ENCODE peak calls at places on chromosomes 13 and 19, in seven cellular contexts. Z is trophoblast cell, V is IMR-90, G is H9, U is H1, K is mesendoderm, A is neuronal stem cell. R is an unnamed sample.

GRCh38 chr19:29967623-29968022 is 25.6 kb downstream of the URI1 start:
- DNase-seq in G (no peak), V (peak), U (no peak), A (no peak), K (no peak), Z (no peak), R (peak)

GRCh38 chr13:78468546-78469060 is 134.7 kb downstream of the POU4F1 start:
- DNase-seq in A (no peak), G (no peak), V (no peak), K (no peak), Z (no peak), U (no peak), R (no peak)

GRCh38 chr13:111973186-111974064 is 93.5 kb upstream of the SOX1 start:
- DNase-seq in G (no peak), U (no peak), K (peak), Z (no peak), A (no peak), V (no peak), R (no peak)

GRCh38 chr13:80441968-80442367 is 101.0 kb upstream of the SPRY2 start:
- DNase-seq in Z (no peak), K (no peak), G (no peak), A (no peak), U (no peak), V (no peak), R (no peak)

GRCh38 chr13:76723551-76724232 is 162.5 kb downstream of the KCTD12 start:
- DNase-seq in A (no peak), U (peak), Z (peak), V (peak), K (peak), G (peak), R (peak)

GRCh38 chr13:30607908-30608307 is 9.8 kb upstream of the USPL1 start:
- DNase-seq in K (no peak), G (no peak), U (no peak), V (no peak), Z (peak), A (no peak), R (no peak)

GRCh38 chr13:95924389-95924994 is 128.7 kb downstream of the UGGT2 start:
- DNase-seq in V (peak), U (no peak), A (no peak), Z (peak), G (no peak), K (peak), R (peak)

GRCh38 chr13:28819046-28819747 is 942 bp upstream of the MTUS2 start:
- DNase-seq in G (no peak), V (peak), A (peak), Z (peak), U (no peak), K (peak), R (peak)

GRCh38 chr19:28466107-28467045 is 746.6 kb downstream of the UQCRFS1 start:
- DNase-seq in V (peak), U (no peak), K (peak), A (peak), G (peak), Z (peak), R (peak)

DNA sequence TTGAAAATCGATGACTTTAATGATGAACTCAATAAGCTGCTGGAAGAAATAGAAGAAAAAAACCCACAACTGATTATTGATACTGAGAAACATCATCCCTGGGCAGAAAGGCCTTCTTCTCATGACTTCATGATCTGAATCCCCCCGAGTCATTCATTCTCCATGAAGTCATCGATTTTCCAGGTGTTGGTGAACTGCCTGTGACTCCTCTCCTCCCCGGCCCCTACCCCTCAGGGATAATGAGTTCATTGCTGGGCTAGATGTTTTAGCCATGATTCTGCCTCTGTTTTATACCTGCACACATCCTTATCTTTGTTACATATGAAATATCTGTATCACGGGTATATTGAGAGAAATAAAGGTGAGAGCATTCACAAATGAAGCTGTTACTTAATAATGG is 34.6 kb downstream of the NLRP2 start:
- DNase-seq in G (no peak), U (no peak), K (peak), Z (no peak), A (no peak), V (no peak), R (no peak)
- H3K18ac ChIP-seq in G (no peak), U (no peak), K (no peak), Z (no peak), A (no peak), V (no peak), R (no peak)

DNA sequence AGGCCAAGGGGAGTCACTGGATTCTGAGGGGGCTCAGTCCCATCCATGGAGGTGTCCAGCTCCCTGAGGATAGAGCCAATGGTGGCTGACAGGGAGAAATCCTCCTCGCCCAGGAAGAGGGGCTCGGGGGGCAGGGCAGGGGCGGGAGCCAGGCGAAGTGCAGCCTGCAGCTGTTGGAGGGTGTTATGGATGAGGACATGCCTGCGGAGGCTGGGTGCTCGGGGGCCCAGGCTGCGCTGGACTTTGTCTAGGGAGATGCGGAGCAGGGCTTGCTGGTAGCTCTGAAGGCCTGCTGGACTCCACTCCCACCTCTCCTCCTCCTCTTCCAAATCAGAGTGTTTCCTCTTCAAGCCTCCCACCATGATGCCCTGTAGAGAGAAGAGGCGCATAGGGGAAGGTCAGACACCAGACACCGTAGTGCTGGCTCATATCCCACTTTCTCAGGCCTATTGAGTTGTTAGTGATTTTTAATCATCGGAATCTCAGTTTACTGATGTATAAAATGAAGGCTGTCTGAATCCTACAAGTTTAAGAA is 2.3 kb downstream of the SERTAD3 start:
- DNase-seq in V (no peak), K (no peak), G (no peak), Z (no peak), A (no peak), U (no peak), R (no peak)
- H3K27ac ChIP-seq in V (no peak), K (no peak), G (no peak), Z (no peak), A (no peak), U (no peak), R (no peak)

DNA sequence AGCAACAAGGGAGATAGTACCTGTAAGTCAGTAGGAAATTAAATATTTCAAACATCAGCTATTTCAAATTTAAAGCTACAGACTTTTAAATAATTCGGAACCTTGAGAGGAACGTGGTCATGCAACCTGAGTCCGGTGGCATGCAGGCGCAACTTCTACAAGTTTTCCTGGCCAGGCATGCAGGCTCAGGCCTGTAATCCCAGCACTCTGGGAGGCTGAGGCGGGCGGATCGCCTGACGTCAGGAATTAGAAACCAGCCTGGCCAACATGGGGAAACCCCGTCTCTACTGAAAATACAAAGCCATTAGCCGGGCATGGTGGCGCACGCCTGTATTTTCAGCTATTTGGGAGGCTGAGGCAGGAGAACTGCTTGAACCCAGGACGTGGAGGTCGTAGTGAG is 2.2 kb upstream of the ZNF701 start:
- DNase-seq in K (no peak), Z (peak), G (no peak), V (no peak), U (no peak), A (no peak), R (no peak)
- H3K18ac ChIP-seq in K (no peak), Z (no peak), G (no peak), V (no peak), U (no peak), A (no peak), R (no peak)

GRCh38 chr19:17451820-17452219 is 3.4 kb upstream of the TMEM221 start:
- DNase-seq in Z (no peak), A (no peak), K (no peak), V (no peak), G (no peak), U (no peak), R (no peak)
- H3K27ac ChIP-seq in Z (no peak), A (no peak), K (no peak), V (no peak), G (no peak), U (no peak), R (no peak)